ENCODE peak calls at places on chromosomes 11 and 22, in four cellular contexts. W is heart right ventricle; E is CD4-positive, alpha-beta T cell; B is activated naive CD8-positive, alpha-beta T cell treated with anti-CD3 and anti-CD28 coated beads, Interleukin-2, amount 10 ng/mL, durations not matched to agents 7 days and 5 days. G is an unnamed sample.

GRCh38 chr11:57463596-57464342 is 3.4 kb downstream of the RTN4RL2 start:
- DNase-seq in W (no peak), E (no peak), B (no peak), G (no peak)

GRCh38 chr22:27434898-27435297 is 366.7 kb downstream of the MN1 start:
- DNase-seq in W (no peak), E (no peak), B (no peak), G (no peak)

GRCh38 chr22:48751539-48752437 is 1075.9 kb downstream of the BRD1 start:
- DNase-seq in W (no peak), E (no peak), B (no peak), G (no peak)

GRCh38 chr11:67438121-67438902 is 830 bp upstream of the PTPRCAP start:
- DNase-seq in W (no peak), E (peak), B (peak), G (peak)

GRCh38 chr11:123302751-123303195 is 107.7 kb upstream of the CLMP start:
- DNase-seq in W (no peak), E (no peak), B (no peak), G (no peak)

GRCh38 chr11:84234011-84234410 is 947.8 kb upstream of the CCDC90B start:
- DNase-seq in W (no peak), E (no peak), B (no peak), G (no peak)

GRCh38 chr11:93017821-93018690 is 48.6 kb downstream of the MTNR1B start:
- DNase-seq in W (no peak), E (no peak), B (no peak), G (no peak)

GRCh38 chr11:80958414-80958813 is 1517.6 kb upstream of the TENM4 start:
- DNase-seq in W (no peak), E (no peak), B (no peak), G (no peak)

GRCh38 chr11:35139883-35140282 is 912 bp downstream of the CD44 start:
- DNase-seq in W (no peak), E (no peak), B (no peak), G (no peak)

GRCh38 chr11:97019754-97020153 is 629.9 kb downstream of the JRKL start:
- DNase-seq in W (no peak), E (no peak), B (no peak), G (no peak)

GRCh38 chr22:46879083-46879482 is 116.6 kb downstream of the TBC1D22A start:
- DNase-seq in W (no peak), E (no peak), B (no peak), G (no peak)

GRCh38 chr11:48093795-48094642 is 113.7 kb downstream of the PTPRJ start:
- DNase-seq in W (no peak), E (no peak), B (no peak), G (no peak)

GRCh38 chr11:81004576-81004975 is 1563.7 kb upstream of the TENM4 start:
- DNase-seq in W (no peak), E (no peak), B (no peak), G (no peak)

GRCh38 chr11:113286509-113287497 is 27.6 kb upstream of the TTC12 start:
- DNase-seq in W (no peak), E (no peak), B (no peak), G (no peak)

GRCh38 chr11:106619320-106619990 is 398.8 kb downstream of the GUCY1A2 start:
- DNase-seq in W (no peak), E (no peak), B (no peak), G (no peak)

G was measured in activated T-helper 9 cell treated with anti-CD3 and anti-CD28 coated beads, Interleukin-2, amount 50 U/mL, for 16 hours.